ENCODE peak calls at places on chromosomes 12 and 14, in nine cellular contexts. One of them, this sample, is unnamed.

GRCh38 chr14:77107228-77107627 is 9.2 kb downstream of the CIPC start:
- DNase-seq in left ventricle myocardium inferior: peak; percentile 34
- DNase-seq in neural progenitor cell: no peak
- DNase-seq in thoracic aorta: no peak
- DNase-seq in uterus: no peak
- DNase-seq in SK-N-SH: no peak
- DNase-seq in spleen: no peak
- DNase-seq in DND-41: no peak
- DNase-seq in colonic mucosa: no peak
- DNase-seq in this sample: no peak

GRCh38 chr12:112686373-112686772 is 105.2 kb upstream of the RPH3A start:
- DNase-seq in left ventricle myocardium inferior: no peak
- DNase-seq in neural progenitor cell: no peak
- DNase-seq in thoracic aorta: no peak
- DNase-seq in uterus: no peak
- DNase-seq in SK-N-SH: no peak
- DNase-seq in spleen: no peak
- DNase-seq in DND-41: no peak
- DNase-seq in colonic mucosa: no peak
- DNase-seq in this sample: no peak

GRCh38 chr12:54959291-54960018 is 25.1 kb downstream of the TESPA1 start:
- DNase-seq in left ventricle myocardium inferior: no peak
- DNase-seq in neural progenitor cell: no peak
- DNase-seq in thoracic aorta: no peak
- DNase-seq in uterus: no peak
- DNase-seq in SK-N-SH: no peak
- DNase-seq in spleen: no peak
- DNase-seq in DND-41: no peak
- DNase-seq in colonic mucosa: no peak
- DNase-seq in this sample: no peak

GRCh38 chr14:50055461-50056228 is 60.7 kb downstream of the VCPKMT start:
- DNase-seq in left ventricle myocardium inferior: no peak
- DNase-seq in neural progenitor cell: peak; percentile 10
- DNase-seq in thoracic aorta: no peak
- DNase-seq in uterus: no peak
- DNase-seq in SK-N-SH: no peak
- DNase-seq in spleen: no peak
- DNase-seq in DND-41: no peak
- DNase-seq in colonic mucosa: no peak
- DNase-seq in this sample: no peak

GRCh38 chr14:47422191-47422590 is 253.2 kb downstream of the MDGA2 start:
- DNase-seq in left ventricle myocardium inferior: no peak
- DNase-seq in neural progenitor cell: peak; percentile 65
- DNase-seq in thoracic aorta: no peak
- DNase-seq in uterus: no peak
- DNase-seq in SK-N-SH: no peak
- DNase-seq in spleen: no peak
- DNase-seq in DND-41: no peak
- DNase-seq in colonic mucosa: no peak
- DNase-seq in this sample: no peak

GRCh38 chr12:12645485-12645884 is 33.8 kb downstream of the CREBL2 start:
- DNase-seq in left ventricle myocardium inferior: no peak
- DNase-seq in neural progenitor cell: peak; percentile 55
- DNase-seq in thoracic aorta: no peak
- DNase-seq in uterus: no peak
- DNase-seq in SK-N-SH: peak; percentile 34
- DNase-seq in spleen: no peak
- DNase-seq in DND-41: no peak
- DNase-seq in colonic mucosa: no peak
- DNase-seq in this sample: no peak

GRCh38 chr12:71846322-71846940 is 6.9 kb downstream of the TBC1D15 start:
- DNase-seq in left ventricle myocardium inferior: no peak
- DNase-seq in neural progenitor cell: no peak
- DNase-seq in thoracic aorta: no peak
- DNase-seq in uterus: no peak
- DNase-seq in SK-N-SH: peak; percentile 15
- DNase-seq in spleen: no peak
- DNase-seq in DND-41: no peak
- DNase-seq in colonic mucosa: no peak
- DNase-seq in this sample: no peak

GRCh38 chr12:15904378-15904920 is 6.7 kb upstream of the DERA start:
- DNase-seq in left ventricle myocardium inferior: no peak
- DNase-seq in neural progenitor cell: no peak
- DNase-seq in thoracic aorta: no peak
- DNase-seq in uterus: no peak
- DNase-seq in SK-N-SH: no peak
- DNase-seq in spleen: no peak
- DNase-seq in DND-41: no peak
- DNase-seq in colonic mucosa: no peak
- DNase-seq in this sample: no peak

DNA sequence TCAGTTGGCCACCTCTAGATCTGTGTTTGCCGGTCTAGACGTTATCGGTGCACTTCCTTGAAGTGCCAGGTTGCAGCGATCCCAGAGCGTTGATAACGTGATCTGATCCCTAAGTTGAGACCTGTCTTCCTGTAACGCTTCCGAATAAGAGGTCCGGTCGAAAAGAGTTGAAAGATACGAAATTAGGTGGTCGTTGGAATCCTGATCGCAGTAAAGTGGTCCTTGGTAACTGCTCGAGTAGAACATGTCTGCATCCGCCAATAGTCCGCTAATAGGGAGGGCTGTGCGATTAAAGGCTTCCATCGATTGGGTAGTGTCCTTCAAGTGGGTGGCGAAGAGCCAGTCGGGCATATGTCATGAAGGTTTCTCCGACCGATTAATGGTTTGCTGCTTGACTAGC is 2.7 kb downstream of the SRSF5 start:
- DNase-seq in left ventricle myocardium inferior: no peak
- DNase-seq in neural progenitor cell: no peak
- DNase-seq in thoracic aorta: no peak
- DNase-seq in uterus: no peak
- DNase-seq in SK-N-SH: no peak
- DNase-seq in spleen: no peak
- DNase-seq in DND-41: no peak
- DNase-seq in colonic mucosa: no peak
- DNase-seq in this sample: no peak
- H3K4me3 ChIP-seq in left ventricle myocardium inferior: peak overlapping the region; percentile 78
- H3K4me3 ChIP-seq in neural progenitor cell: peak overlapping the region; percentile 10
- H3K4me3 ChIP-seq in thoracic aorta: peak overlapping the region; percentile 23
- H3K4me3 ChIP-seq in uterus: no peak overlapping the region
- H3K4me3 ChIP-seq in SK-N-SH: no peak overlapping the region
- H3K4me3 ChIP-seq in spleen: peak overlapping the region; percentile 56
- H3K4me3 ChIP-seq in DND-41: no peak overlapping the region
- H3K4me3 ChIP-seq in colonic mucosa: no peak overlapping the region
- H3K4me3 ChIP-seq in this sample: no peak overlapping the region

GRCh38 chr12:96397756-96398421 is 2.4 kb downstream of the CDK17 start:
- DNase-seq in left ventricle myocardium inferior: no peak
- DNase-seq in neural progenitor cell: no peak
- DNase-seq in thoracic aorta: no peak
- DNase-seq in uterus: no peak
- DNase-seq in SK-N-SH: no peak
- DNase-seq in spleen: no peak
- DNase-seq in DND-41: no peak
- DNase-seq in colonic mucosa: no peak
- DNase-seq in this sample: no peak

GRCh38 chr12:96399919-96400630 is at the start of gene CDK17:
- DNase-seq in left ventricle myocardium inferior: peak; percentile 84
- DNase-seq in neural progenitor cell: peak; percentile 91
- DNase-seq in thoracic aorta: peak; percentile 30
- DNase-seq in uterus: peak; percentile 87
- DNase-seq in SK-N-SH: peak; percentile 97
- DNase-seq in spleen: peak; percentile 97
- DNase-seq in DND-41: peak; percentile 90
- DNase-seq in colonic mucosa: peak; percentile 84
- DNase-seq in this sample: peak; percentile 69

GRCh38 chr12:96398422-96399080 is 1.7 kb downstream of the CDK17 start:
- DNase-seq in left ventricle myocardium inferior: no peak
- DNase-seq in neural progenitor cell: no peak
- DNase-seq in thoracic aorta: no peak
- DNase-seq in uterus: no peak
- DNase-seq in SK-N-SH: no peak
- DNase-seq in spleen: no peak
- DNase-seq in DND-41: no peak
- DNase-seq in colonic mucosa: no peak
- DNase-seq in this sample: no peak

GRCh38 chr12:96400631-96401060 is 407 bp upstream of the CDK17 start:
- DNase-seq in left ventricle myocardium inferior: no peak
- DNase-seq in neural progenitor cell: no peak
- DNase-seq in thoracic aorta: no peak
- DNase-seq in uterus: no peak
- DNase-seq in SK-N-SH: no peak
- DNase-seq in spleen: no peak
- DNase-seq in DND-41: no peak
- DNase-seq in colonic mucosa: no peak
- DNase-seq in this sample: no peak

DNA sequence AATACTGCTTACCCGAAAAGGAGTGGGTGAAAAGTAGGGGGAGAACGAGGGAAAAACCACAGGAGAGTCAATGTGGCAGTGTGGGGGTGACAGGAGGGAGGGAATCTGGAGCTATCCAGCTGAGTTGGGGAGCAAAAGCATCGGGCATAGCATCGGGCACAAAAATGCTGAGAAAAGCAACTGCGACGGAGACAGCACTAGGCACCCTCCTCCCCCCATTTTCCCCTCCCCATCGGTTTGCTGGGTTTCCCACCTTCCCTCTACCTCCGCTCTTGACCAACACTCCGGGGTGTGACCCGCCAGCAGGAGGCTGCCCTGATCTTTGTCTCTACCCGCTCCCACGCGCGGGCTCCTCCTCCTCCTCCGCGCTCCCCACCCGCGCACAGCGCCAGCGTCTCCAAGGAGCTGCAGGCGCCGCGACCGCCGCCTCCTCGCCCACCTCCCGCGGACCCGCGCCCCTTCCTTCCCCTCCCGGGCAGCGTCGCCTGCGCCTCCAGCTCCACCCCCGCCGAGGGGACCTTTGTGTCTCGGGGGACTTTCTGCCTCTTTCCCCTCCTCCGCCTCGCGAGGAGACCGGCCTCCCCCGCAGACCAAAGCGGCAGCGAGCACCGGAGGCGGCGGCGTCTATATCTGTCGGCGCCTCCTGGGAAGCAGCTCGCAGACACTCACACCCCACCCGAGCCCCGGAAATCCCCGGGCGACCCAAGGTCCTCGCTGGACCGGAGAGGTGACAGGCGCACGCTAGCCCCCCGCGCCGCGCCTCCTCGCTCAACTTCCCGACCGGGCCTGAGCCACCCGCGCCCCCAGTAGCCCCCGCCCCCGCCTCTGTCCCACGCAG is 939 bp downstream of the CDK17 start:
- DNase-seq in left ventricle myocardium inferior: peak; percentile 81
- DNase-seq in neural progenitor cell: peak; percentile 82
- DNase-seq in thoracic aorta: peak; percentile 12
- DNase-seq in uterus: peak; percentile 84
- DNase-seq in SK-N-SH: peak; percentile 79
- DNase-seq in spleen: peak; percentile 96
- DNase-seq in DND-41: peak; percentile 78
- DNase-seq in colonic mucosa: peak; percentile 77
- DNase-seq in this sample: no peak
- TF ChIP-seq CTCF in left ventricle myocardium inferior: peak; percentile 48
- TF ChIP-seq CTCF in neural progenitor cell: no peak
- TF ChIP-seq CTCF in thoracic aorta: no peak
- TF ChIP-seq CTCF in uterus: peak; percentile 23
- TF ChIP-seq CTCF in SK-N-SH: peak; percentile 40
- TF ChIP-seq CTCF in spleen: peak; percentile 35
- TF ChIP-seq CTCF in DND-41: peak; percentile 32
- TF ChIP-seq CTCF in colonic mucosa: no peak
- TF ChIP-seq CTCF in this sample: peak; percentile 40

GRCh38 chr14:94560291-94560665 is 964 bp upstream of the SERPINA4 start:
- DNase-seq in left ventricle myocardium inferior: no peak
- DNase-seq in neural progenitor cell: no peak
- DNase-seq in thoracic aorta: no peak
- DNase-seq in uterus: no peak
- DNase-seq in SK-N-SH: no peak
- DNase-seq in spleen: no peak
- DNase-seq in DND-41: no peak
- DNase-seq in colonic mucosa: no peak
- DNase-seq in this sample: no peak

GRCh38 chr14:94559638-94560290 is 1.5 kb upstream of the SERPINA4 start:
- DNase-seq in left ventricle myocardium inferior: no peak
- DNase-seq in neural progenitor cell: no peak
- DNase-seq in thoracic aorta: no peak
- DNase-seq in uterus: no peak
- DNase-seq in SK-N-SH: no peak
- DNase-seq in spleen: no peak
- DNase-seq in DND-41: no peak
- DNase-seq in colonic mucosa: no peak
- DNase-seq in this sample: no peak

GRCh38 chr14:94561656-94562010 is 391 bp downstream of the SERPINA4 start:
- DNase-seq in left ventricle myocardium inferior: no peak
- DNase-seq in neural progenitor cell: no peak
- DNase-seq in thoracic aorta: no peak
- DNase-seq in uterus: no peak
- DNase-seq in SK-N-SH: no peak
- DNase-seq in spleen: no peak
- DNase-seq in DND-41: no peak
- DNase-seq in colonic mucosa: no peak
- DNase-seq in this sample: no peak

GRCh38 chr14:94562019-94562418 is 777 bp downstream of the SERPINA4 start:
- DNase-seq in left ventricle myocardium inferior: no peak
- DNase-seq in neural progenitor cell: no peak
- DNase-seq in thoracic aorta: no peak
- DNase-seq in uterus: no peak
- DNase-seq in SK-N-SH: no peak
- DNase-seq in spleen: no peak
- DNase-seq in DND-41: no peak
- DNase-seq in colonic mucosa: no peak
- DNase-seq in this sample: no peak

DNA sequence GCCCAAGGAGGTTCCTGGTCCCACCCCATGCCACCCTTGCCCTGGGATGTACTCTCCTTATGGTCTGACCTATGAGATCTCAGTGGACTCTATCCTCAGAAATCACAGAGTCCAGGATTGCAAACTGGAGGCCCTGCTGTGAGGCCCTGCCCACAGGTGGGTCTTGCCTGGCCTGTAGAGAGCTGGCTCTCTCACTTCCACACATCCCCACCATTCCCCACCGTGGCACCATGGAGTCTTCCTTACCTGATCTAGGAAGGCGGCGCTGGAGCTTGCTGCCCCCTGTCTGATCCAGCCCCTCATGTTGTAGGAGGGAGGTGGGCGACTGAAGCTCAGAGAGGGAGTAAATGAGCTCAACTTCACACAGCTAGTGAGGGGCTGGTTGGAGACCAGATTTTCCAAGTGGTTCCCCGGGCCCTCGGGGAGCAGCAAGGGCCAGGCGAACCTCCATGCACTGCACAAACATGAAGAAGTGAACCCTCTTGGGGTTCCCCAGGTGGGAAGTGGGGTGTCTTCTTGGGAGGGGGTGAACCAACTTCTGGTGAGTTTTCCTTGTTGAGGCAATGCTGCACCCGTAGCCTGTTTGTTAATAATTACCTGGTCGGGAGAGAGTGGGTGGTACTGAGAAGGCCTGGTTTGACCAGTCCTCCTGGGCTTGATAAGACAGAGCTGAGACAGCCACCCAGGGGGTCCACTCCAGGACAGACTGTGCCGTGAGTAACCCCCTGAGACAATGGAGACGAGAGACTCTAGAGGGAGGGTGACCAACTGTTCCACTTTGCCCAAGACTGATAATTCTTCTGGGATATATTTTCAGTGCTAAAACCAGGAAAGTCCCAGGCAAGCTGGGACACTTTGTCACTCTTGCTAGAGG is at the start of gene SERPINA4:
- DNase-seq in left ventricle myocardium inferior: no peak
- DNase-seq in neural progenitor cell: no peak
- DNase-seq in thoracic aorta: no peak
- DNase-seq in uterus: no peak
- DNase-seq in SK-N-SH: no peak
- DNase-seq in spleen: no peak
- DNase-seq in DND-41: no peak
- DNase-seq in colonic mucosa: no peak
- DNase-seq in this sample: no peak
- H3K27ac ChIP-seq in left ventricle myocardium inferior: no peak within 1 kb of the TSS
- H3K27ac ChIP-seq in neural progenitor cell: no peak within 1 kb of the TSS
- H3K27ac ChIP-seq in thoracic aorta: no peak within 1 kb of the TSS
- H3K27ac ChIP-seq in uterus: no peak within 1 kb of the TSS
- H3K27ac ChIP-seq in SK-N-SH: no peak within 1 kb of the TSS
- H3K27ac ChIP-seq in spleen: no peak within 1 kb of the TSS
- H3K27ac ChIP-seq in DND-41: no peak within 1 kb of the TSS
- H3K27ac ChIP-seq in colonic mucosa: no peak within 1 kb of the TSS
- H3K27ac ChIP-seq in this sample: no peak within 1 kb of the TSS

DNA sequence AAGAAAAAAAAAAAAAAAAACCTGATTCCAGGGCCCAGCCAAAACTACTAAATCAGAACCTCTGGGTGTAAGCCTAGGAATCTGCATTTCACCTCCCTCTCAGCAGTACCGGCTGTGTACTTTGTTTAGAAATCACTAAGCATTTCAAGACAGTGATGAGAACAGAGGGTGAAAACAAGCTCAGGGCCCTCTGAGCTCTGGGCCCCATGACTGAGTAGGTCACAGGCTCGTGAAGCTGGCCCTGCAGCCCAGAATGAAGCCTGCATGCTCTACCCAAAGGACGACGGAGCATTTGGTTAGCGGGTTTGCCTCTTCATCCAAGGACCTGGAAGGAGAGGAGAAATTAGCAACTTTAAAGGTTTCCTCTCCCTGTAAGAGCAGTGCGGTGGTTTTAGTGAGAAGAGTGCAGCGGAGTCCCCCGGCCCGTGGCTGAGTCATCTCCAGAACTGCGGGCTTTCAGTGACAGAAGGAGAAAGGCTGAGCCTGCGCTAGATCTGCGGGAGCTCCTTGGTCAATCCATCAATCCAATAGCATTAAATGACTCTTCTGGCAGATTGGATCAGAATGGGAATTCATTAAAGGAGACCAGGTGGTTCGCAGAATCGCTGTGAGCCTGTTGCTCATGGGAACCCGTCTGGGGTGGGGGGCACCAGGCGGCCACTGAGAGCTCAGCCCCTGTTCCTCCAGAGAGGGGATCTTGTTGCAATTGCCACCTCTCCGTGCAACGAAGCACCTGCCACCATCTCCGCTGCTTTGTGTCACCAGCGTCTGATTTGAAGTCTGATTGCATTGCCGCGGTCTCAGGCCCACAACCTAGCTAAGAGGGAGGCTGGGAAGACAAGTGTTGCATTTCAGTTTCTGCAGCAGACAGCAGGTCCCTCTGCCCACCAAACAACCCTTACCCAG is 7.3 kb downstream of the IL31 start:
- DNase-seq in left ventricle myocardium inferior: no peak
- DNase-seq in neural progenitor cell: no peak
- DNase-seq in thoracic aorta: no peak
- DNase-seq in uterus: no peak
- DNase-seq in SK-N-SH: no peak
- DNase-seq in spleen: no peak
- DNase-seq in DND-41: no peak
- DNase-seq in colonic mucosa: no peak
- DNase-seq in this sample: no peak
- H3K4me3 ChIP-seq in left ventricle myocardium inferior: no peak overlapping the region
- H3K4me3 ChIP-seq in neural progenitor cell: no peak overlapping the region
- H3K4me3 ChIP-seq in thoracic aorta: no peak overlapping the region
- H3K4me3 ChIP-seq in uterus: no peak overlapping the region
- H3K4me3 ChIP-seq in SK-N-SH: no peak overlapping the region
- H3K4me3 ChIP-seq in spleen: no peak overlapping the region
- H3K4me3 ChIP-seq in DND-41: no peak overlapping the region
- H3K4me3 ChIP-seq in colonic mucosa: no peak overlapping the region
- H3K4me3 ChIP-seq in this sample: no peak overlapping the region